ENCODE peak calls at places on chromosomes 12 and 14, in eight cellular contexts. L, T, R, I, A, X, P and D are unnamed samples. For H3K4me1, the result is how much of the 10 kb centered on the place peaks cover.

GRCh38 chr14:72559227-72559626 is 334.7 kb downstream of the DPF3 start:
- DNase-seq in P (no peak), A (no peak), L (no peak), R (no peak), X (peak), T (no peak), I (no peak), D (no peak)

GRCh38 chr12:92396647-92397258 is 251.1 kb upstream of the BTG1 start:
- DNase-seq in P (no peak), A (no peak), T (no peak), L (no peak), R (no peak), X (peak), I (no peak), D (no peak)

GRCh38 chr14:29653303-29653702 is 274.3 kb downstream of the PRKD1 start:
- DNase-seq in R (no peak), I (no peak), P (no peak), X (no peak), L (no peak), T (no peak), A (no peak), D (no peak)

GRCh38 chr12:111597731-111598636 is 1.1 kb downstream of the ATXN2 start:
- DNase-seq in T (no peak), R (peak), A (peak), L (peak), P (peak), I (peak), X (peak), D (peak)

GRCh38 chr12:103530352-103530751 is 34.6 kb upstream of the C12orf42 start:
- DNase-seq in I (no peak), A (no peak), L (no peak), P (no peak), T (no peak), R (no peak), X (no peak), D (no peak)

GRCh38 chr12:102696045-102696444 is 215.7 kb upstream of the IGF1 start:
- DNase-seq in R (no peak), P (no peak), X (no peak), L (no peak), T (no peak), I (no peak), A (no peak), D (no peak)

GRCh38 chr12:19783547-19784444 is 344.5 kb downstream of the AEBP2 start:
- DNase-seq in R (no peak), X (no peak), P (peak), L (no peak), T (no peak), A (no peak), I (no peak), D (no peak)

GRCh38 chr14:99568567-99569560 is 35.1 kb downstream of the CCDC85C start:
- DNase-seq in P (peak), I (no peak), T (no peak), X (peak), A (no peak), L (no peak), R (no peak), D (no peak)

GRCh38 chr14:88616697-88617096 is 53.9 kb downstream of the ZC3H14 start:
- DNase-seq in R (no peak), I (no peak), L (no peak), P (no peak), T (no peak), A (no peak), X (no peak), D (no peak)

GRCh38 chr14:101087614-101088394 is 184.3 kb upstream of the RTL1 start:
- DNase-seq in T (no peak), L (no peak), P (peak), I (no peak), A (no peak), X (peak), R (no peak), D (peak)

GRCh38 chr12:103969391-103969790 is 3.7 kb downstream of the TDG start:
- DNase-seq in X (peak), R (no peak), A (no peak), T (no peak), P (no peak), L (no peak), I (no peak), D (no peak)

GRCh38 chr14:64539186-64539552 is 1.4 kb upstream of the HSPA2 start:
- DNase-seq in X (peak), P (no peak), A (no peak), I (no peak), R (no peak), T (no peak), L (no peak), D (no peak)
- H3K4me3 ChIP-seq in X (peak), P (peak), A (peak), I (peak), R (peak), T (peak), L (peak), D (peak)

GRCh38 chr12:6322352-6322751 is 11.9 kb downstream of the PLEKHG6 start:
- DNase-seq in X (no peak), L (no peak), T (no peak), P (no peak), R (no peak), A (no peak), I (no peak), D (no peak)
- H3K4me1 ChIP-seq in X (under half), L (under half), T (under half), P (under half), R (under half), A (half or more), I (under half), D (under half)

GRCh38 chr14:70646705-70647104 is 5.0 kb downstream of the TTC9 start:
- DNase-seq in R (no peak), A (no peak), X (no peak), L (no peak), T (no peak), P (no peak), I (no peak), D (no peak)
- H3K4me3 ChIP-seq in R (no peak), A (no peak), X (no peak), L (no peak), T (no peak), P (no peak), I (no peak), D (no peak)

GRCh38 chr14:55336161-55336560 is 64.9 kb downstream of the FBXO34 start:
- DNase-seq in A (no peak), L (no peak), I (no peak), X (no peak), P (no peak), T (no peak), R (no peak), D (no peak)
- H3K4me1 ChIP-seq in A (half or more), L (under half), I (under half), X (under half), P (under half), T (under half), R (under half), D (under half)

DNA sequence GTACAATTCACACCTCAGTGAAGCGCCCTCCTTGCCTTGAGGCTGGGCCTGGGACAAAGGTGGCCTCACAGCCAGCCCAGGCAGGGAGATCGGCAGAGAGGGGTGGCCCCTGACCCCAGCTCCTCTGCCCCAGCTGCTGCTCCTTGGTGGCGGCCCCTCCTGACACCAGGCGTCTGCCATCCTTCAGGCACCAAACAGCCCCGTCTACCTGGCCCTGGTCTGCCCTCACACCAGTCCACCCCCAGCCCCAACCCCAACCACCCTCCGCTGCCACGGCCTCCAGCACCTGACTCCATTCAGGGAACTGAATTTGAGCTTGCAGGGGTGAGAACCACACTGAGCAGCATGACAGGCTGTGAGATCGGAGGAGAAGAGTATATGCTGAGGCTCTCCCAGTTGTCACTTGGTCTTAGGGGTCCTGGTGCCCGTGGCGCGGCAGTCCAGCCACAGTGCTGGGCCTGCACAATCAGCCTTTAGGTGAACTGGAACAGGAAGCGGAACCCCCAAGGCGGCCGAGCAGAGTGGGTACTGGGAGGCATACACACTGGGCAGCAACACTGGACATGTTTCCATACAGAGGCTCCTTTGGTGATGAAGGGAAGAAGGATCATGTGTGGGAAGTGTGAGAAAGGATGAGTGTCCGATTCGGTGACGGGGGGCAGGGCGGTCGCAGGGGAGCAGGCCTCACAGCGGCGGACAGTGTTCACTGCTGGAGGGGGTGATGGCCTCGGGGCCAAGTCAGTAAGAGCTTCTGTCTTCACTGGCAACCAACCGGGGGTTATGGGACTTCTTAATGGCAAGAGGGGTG is 18.7 kb downstream of the ZFYVE21 start:
- DNase-seq in T (no peak), L (no peak), P (peak), R (no peak), I (no peak), A (peak), X (no peak), D (no peak)
- H3K4me3 ChIP-seq in T (no peak), L (no peak), P (no peak), R (no peak), I (no peak), A (no peak), X (no peak), D (no peak)

DNA sequence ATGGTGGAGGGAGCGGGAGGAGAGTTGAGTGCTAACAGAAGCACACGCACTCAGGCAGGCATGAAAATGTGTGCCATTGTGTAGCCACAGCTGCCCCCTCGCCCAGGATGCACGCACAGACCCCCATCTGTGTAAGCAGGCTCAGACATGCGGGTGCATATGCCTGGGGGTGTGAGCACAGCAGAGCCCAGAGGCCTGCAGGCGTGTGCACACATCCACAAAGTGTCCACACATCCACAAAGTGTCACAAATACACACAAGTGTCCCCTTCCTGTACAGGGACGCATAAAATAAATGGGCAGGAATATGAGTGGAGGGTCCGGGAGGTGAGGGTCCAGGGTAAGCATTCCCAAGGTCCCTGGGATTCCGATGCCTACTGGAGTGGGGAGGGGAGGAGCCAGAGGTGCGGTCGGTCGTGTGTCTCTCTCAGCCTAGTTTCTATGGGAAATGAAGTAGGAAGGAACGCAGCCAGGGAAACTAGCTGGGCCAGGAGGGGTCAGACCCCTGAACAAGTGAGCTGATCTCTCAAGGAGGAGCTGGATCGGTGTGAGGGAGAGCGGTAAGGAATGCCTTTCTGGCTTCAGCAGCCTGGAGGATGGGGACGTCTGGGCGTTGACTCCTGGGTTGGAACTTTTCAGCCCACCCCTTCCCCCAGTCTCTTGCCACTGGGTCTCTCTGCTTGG is 669 bp upstream of the KRT7 start:
- DNase-seq in T (no peak), L (no peak), R (no peak), P (no peak), A (no peak), X (no peak), I (no peak), D (no peak)
- H3K4me1 ChIP-seq in T (under half), L (under half), R (half or more), P (under half), A (under half), X (under half), I (half or more), D (under half)

DNA sequence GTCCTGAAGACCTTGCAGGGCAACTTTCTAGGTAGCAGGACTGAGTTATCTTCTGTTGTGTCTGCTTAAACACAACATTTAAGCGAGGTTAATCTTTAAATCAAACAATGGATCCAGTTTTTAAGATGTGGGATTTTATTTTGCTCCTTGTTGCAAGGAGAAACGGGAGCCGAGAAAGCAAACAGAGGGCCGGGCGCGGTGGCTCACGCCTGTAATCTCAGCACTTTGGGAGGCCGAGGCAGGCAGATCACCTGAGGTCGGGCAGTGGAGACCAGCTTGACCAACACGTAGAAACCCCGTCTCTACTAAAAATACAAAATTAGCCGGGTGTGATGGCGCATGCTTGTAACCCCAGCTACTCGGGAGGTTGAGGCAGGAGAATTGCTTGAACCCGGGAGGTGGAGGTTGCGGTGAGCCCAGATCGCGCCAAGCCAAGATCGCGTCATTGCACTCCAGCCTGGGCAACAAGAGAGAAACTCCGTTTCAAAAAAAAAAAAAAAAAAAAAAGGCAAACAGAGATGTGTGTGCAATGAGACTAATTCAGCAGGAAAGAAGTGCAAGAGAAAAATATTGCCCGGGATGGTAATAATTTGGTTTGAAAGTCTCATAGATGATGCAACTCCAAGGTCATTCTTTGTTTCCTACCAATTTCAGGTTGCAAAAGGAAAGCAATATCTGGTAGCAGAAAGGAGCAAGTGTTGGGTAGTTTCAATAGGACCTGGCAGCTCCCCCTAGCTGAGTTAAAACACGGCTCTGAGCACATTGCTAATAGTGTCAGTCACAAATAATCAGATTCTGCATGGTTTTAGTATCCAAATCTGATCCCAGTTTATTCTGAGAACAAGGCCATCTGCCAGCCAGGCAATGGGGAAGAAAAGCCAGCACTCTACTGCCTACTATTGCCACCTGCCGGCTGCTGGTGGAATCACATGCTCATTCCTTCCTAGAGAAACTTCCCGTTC is 141.4 kb downstream of the PPM1H start:
- DNase-seq in A (peak), I (peak), L (peak), P (peak), R (peak), T (peak), X (peak), D (peak)
- H3K4me3 ChIP-seq in A (no peak), I (no peak), L (no peak), P (no peak), R (no peak), T (no peak), X (no peak), D (no peak)